ENCODE peak calls at places on chromosome 20, in six cellular contexts. U is A549, K is H1, V is HepG2, L is K562, C is endothelial cell of umbilical vein. T is an unnamed sample.

GRCh38 chr20:8431538-8432434 is 299.7 kb downstream of the PLCB1 start:
- DNase-seq in C (no peak), V (no peak), K (no peak), U (no peak), L (no peak), T (peak; percentile 14)

GRCh38 chr20:23606652-23607049 is 934 bp upstream of the CST9 start:
- DNase-seq in K (peak; percentile 95), U (peak; percentile 74), V (peak; percentile 77), L (peak; percentile 68), C (peak; percentile 67), T (peak; percentile 91)

GRCh38 chr20:17794400-17794799 is 94.6 kb downstream of the BANF2 start:
- DNase-seq in L (no peak), V (no peak), K (no peak), U (no peak), C (peak; percentile 71), T (no peak)

GRCh38 chr20:60104980-60105379 is 146.8 kb downstream of the CDH26 start:
- DNase-seq in L (no peak), C (no peak), K (peak; percentile 59), U (no peak), V (no peak), T (peak; percentile 47)

GRCh38 chr20:1943267-1944002 is 48.2 kb downstream of the SIRPA start:
- DNase-seq in U (no peak), V (peak; percentile 55), C (no peak), L (no peak), K (no peak), T (no peak)

GRCh38 chr20:63145156-63145555 is 70.8 kb downstream of the YTHDF1 start:
- DNase-seq in C (no peak), L (no peak), V (no peak), K (no peak), U (peak; percentile 48), T (no peak)

GRCh38 chr20:25204550-25205276 is 9.2 kb downstream of the ENTPD6 start:
- DNase-seq in C (no peak), L (no peak), U (no peak), V (no peak), K (no peak), T (no peak)

GRCh38 chr20:52410746-52411317 is 219.3 kb upstream of the ZFP64 start:
- DNase-seq in U (no peak), K (no peak), L (no peak), C (no peak), V (no peak), T (no peak)

GRCh38 chr20:3970016-3970415 is 45.3 kb downstream of the RNF24 start:
- DNase-seq in C (no peak), L (peak; percentile 9), U (no peak), K (no peak), V (peak; percentile 61), T (no peak)

GRCh38 chr20:48384147-48384818 is 443.5 kb downstream of the PREX1 start:
- DNase-seq in K (peak; percentile 92), V (no peak), L (peak; percentile 86), U (peak; percentile 14), C (no peak), T (peak; percentile 87)

GRCh38 chr20:63857751-63858392 is 3.4 kb upstream of the ABHD16B start:
- DNase-seq in K (peak; percentile 59), U (no peak), C (no peak), L (no peak), V (no peak), T (no peak)

GRCh38 chr20:19735446-19735845 is 22.6 kb upstream of the RIN2 start:
- DNase-seq in K (no peak), C (peak; percentile 94), U (peak; percentile 86), L (no peak), V (peak; percentile 48), T (no peak)

GRCh38 chr20:38779247-38780097 is 26.0 kb upstream of the PPP1R16B start:
- DNase-seq in C (no peak), L (no peak), K (no peak), V (no peak), U (no peak), T (peak; percentile 45)

GRCh38 chr20:17611540-17612286 is 41.8 kb downstream of the DSTN start:
- DNase-seq in K (peak; percentile 70), U (no peak), L (no peak), C (no peak), V (peak; percentile 65), T (peak; percentile 61)

GRCh38 chr20:22574545-22575086 is 9.8 kb downstream of the FOXA2 start:
- DNase-seq in K (no peak), U (no peak), C (no peak), V (no peak), L (no peak), T (no peak)

GRCh38 chr20:17969276-17969883 is 562 bp downstream of the MGME1 start:
- DNase-seq in V (peak; percentile 67), U (peak; percentile 59), K (no peak), C (no peak), L (peak; percentile 23), T (no peak)

GRCh38 chr20:45911486-45912343 is at the start of gene PLTP:
- DNase-seq in L (peak; percentile 45), U (no peak), V (no peak), K (peak; percentile 86), C (peak; percentile 78), T (peak; percentile 75)

GRCh38 chr20:45909817-45910669 is 1.9 kb downstream of the PLTP start:
- DNase-seq in C (no peak), K (no peak), V (no peak), L (peak; percentile 14), U (no peak), T (no peak)

GRCh38 chr20:45909336-45909808 is 2.6 kb downstream of the PLTP start:
- DNase-seq in V (peak; percentile 71), K (no peak), L (no peak), U (no peak), C (no peak), T (no peak)

GRCh38 chr20:45912344-45912682 is 358 bp upstream of the PLTP start:
- DNase-seq in V (no peak), L (no peak), C (no peak), K (no peak), U (no peak), T (no peak)

GRCh38 chr20:45910670-45911485 is 1.1 kb downstream of the PLTP start:
- DNase-seq in K (peak; percentile 100), V (no peak), C (peak; percentile 100), L (peak; percentile 98), U (peak; percentile 99), T (peak; percentile 100)
- TF ChIP-seq JUN in K (peak; percentile 59), V (no peak), C (no peak), L (peak; percentile 71), U (peak; percentile 17), T (no peak)

GRCh38 chr20:10616212-10616611 is 57.6 kb downstream of the JAG1 start:
- DNase-seq in V (no peak), U (no peak), L (no peak), C (no peak), K (no peak), T (no peak)

GRCh38 chr20:10621159-10621558 is 52.6 kb downstream of the JAG1 start:
- DNase-seq in V (no peak), K (no peak), L (no peak), U (no peak), C (no peak), T (no peak)

GRCh38 chr20:10622657-10623418 is 51.0 kb downstream of the JAG1 start:
- DNase-seq in K (no peak), U (no peak), C (peak; percentile 78), L (no peak), V (no peak), T (no peak)

GRCh38 chr20:10619427-10619826 is 54.4 kb downstream of the JAG1 start:
- DNase-seq in K (no peak), U (peak; percentile 65), L (no peak), V (no peak), C (peak; percentile 76), T (no peak)

DNA sequence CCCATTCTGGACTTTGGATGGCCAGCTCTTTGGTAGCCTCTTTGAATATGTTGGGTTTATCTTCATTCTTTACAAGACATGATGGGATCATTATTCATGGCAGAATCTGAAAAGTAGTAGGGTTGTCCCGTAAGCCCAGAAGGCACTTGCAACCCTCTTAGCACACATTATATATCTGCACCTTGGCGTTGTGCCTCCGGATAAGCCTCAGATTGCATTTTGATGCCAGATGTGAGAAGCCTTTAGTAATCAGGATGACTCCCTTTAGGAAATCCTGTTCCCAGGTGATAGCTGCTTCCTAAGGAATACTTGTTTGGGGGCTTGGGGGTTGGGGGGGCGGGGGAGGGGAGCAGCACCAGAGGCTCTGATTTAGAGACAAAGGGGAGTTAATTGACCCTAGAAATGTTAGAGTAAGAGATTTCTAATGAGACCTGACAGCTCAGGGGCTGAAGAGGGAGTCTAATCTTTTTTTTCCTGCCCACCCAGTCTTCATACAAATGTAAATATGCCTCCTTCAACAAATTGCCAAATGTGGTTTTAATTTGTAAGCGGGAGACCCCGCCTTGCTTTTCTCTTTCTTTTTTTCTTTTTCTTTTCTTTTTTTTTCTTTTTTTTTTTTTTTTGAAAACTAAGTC is 55.1 kb downstream of the JAG1 start:
- DNase-seq in V (no peak), K (no peak), U (no peak), L (no peak), C (no peak), T (no peak)
- TF ChIP-seq JUN in V (no peak), K (no peak), U (no peak), L (no peak), C (no peak), T (no peak)

DNA sequence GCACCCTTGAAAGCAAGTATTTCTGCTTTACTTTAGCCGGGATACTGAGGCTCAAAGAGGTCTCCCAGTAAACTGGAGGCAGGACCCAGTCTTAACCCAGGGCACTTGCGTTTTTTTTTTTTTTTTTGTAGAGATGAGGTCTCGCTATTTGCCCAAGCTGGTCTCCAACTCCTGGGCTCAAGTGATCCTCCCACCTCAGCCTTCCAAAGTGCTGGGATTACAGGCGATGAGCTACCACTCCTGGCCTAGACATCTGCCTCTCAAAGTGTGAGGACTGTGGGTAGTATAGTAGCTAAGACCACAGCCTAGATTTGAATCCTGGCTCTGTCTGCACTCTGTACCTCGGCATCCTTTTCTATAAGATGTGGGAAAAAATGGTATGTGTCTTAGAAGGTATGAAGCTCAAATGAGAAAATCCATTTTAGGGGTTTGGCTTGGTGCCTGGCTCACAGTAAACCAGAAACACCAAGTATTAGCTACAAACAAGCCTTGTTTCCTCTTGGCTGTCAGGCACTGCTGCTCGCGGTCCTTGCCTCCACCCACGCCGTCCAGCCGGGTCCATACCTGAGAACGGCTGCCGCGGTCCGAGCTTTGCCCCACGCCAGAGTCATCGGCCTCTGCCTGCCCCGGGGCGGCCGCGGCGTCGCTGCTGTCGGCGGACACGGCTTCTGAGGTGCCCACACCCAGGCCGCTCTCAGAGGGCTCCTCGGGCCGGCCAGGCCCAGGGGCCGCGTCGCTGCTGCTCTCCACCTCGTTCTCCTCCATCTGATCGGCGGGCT is 1.2 kb downstream of the ZNF335 start:
- DNase-seq in C (peak; percentile 27), K (no peak), V (no peak), U (no peak), L (no peak), T (no peak)
- TF ChIP-seq JUN in C (no peak), K (no peak), V (no peak), U (no peak), L (no peak), T (no peak)

GRCh38 chr20:33657704-33658095 is 4.4 kb upstream of the C20orf144 start:
- DNase-seq in U (no peak), K (no peak), L (no peak), C (no peak), V (no peak), T (no peak)

GRCh38 chr20:33658929-33659328 is 3.2 kb upstream of the C20orf144 start:
- DNase-seq in C (no peak), L (no peak), U (no peak), K (no peak), V (no peak), T (no peak)

GRCh38 chr20:33656783-33657703 is 5.1 kb upstream of the C20orf144 start:
- DNase-seq in K (no peak), V (no peak), L (no peak), C (no peak), U (no peak), T (no peak)

GRCh38 chr20:33659341-33660034 is 2.6 kb upstream of the C20orf144 start:
- DNase-seq in L (no peak), U (no peak), V (no peak), K (no peak), C (no peak), T (no peak)

GRCh38 chr20:33658510-33658909 is 3.6 kb upstream of the C20orf144 start:
- DNase-seq in K (no peak), C (no peak), L (no peak), V (no peak), U (no peak), T (no peak)
- TF ChIP-seq JUN in K (no peak), C (no peak), L (no peak), V (no peak), U (no peak), T (no peak)